ENCODE peak calls at places on chromosomes 2 and 18, in five cellular contexts. I is T-helper 1 cell, J is prostate gland, D is NCI-H446 treated with DMSO at 0.1 percent for 48 hours, L is T-helper 9 cell. F is an unnamed sample.

GRCh38 chr18:55401638-55402191 is 186.3 kb downstream of the TCF4 start:
- DNase-seq in I (no peak), J (no peak), D (no peak), L (no peak), F (no peak)

GRCh38 chr2:215188078-215188477 is 49.7 kb upstream of the ABCA12 start:
- DNase-seq in I (no peak), J (no peak), D (no peak), L (no peak), F (no peak)

GRCh38 chr2:23423873-23424680 is 39.1 kb downstream of the KLHL29 start:
- DNase-seq in I (no peak), J (no peak), D (no peak), L (no peak), F (no peak)

GRCh38 chr2:1010373-1011017 is 59.8 kb downstream of the SNTG2 start:
- DNase-seq in I (no peak), J (no peak), D (no peak), L (no peak), F (no peak)

GRCh38 chr2:181810823-181811695 is 80.5 kb upstream of the ITPRID2 start:
- DNase-seq in I (no peak), J (peak; percentile 70), D (peak; percentile 78), L (no peak), F (no peak)

GRCh38 chr18:8657873-8658521 is 47.4 kb upstream of the MTCL1 start:
- DNase-seq in I (no peak), J (no peak), D (peak; percentile 74), L (no peak), F (peak; percentile 75)

GRCh38 chr2:36409971-36410370 is 54.4 kb downstream of the CRIM1 start:
- DNase-seq in I (no peak), J (no peak), D (no peak), L (no peak), F (no peak)

GRCh38 chr2:237864940-237865622 is 5.7 kb downstream of the RAMP1 start:
- DNase-seq in I (no peak), J (peak; percentile 45), D (no peak), L (no peak), F (no peak)

GRCh38 chr2:71336802-71337201 is 5.2 kb downstream of the ZNF638 start:
- DNase-seq in I (no peak), J (no peak), D (no peak), L (no peak), F (no peak)

GRCh38 chr2:191041418-191042161 is 27.6 kb upstream of the STAT1 start:
- DNase-seq in I (no peak), J (no peak), D (no peak), L (no peak), F (no peak)

GRCh38 chr2:168278424-168278888 is 31.1 kb upstream of the STK39 start:
- DNase-seq in I (no peak), J (peak; percentile 77), D (no peak), L (no peak), F (no peak)

GRCh38 chr2:238449909-238450417 is 23.2 kb downstream of the ASB1 start:
- DNase-seq in I (no peak), J (peak; percentile 25), D (no peak), L (no peak), F (peak; percentile 82)

GRCh38 chr18:46678785-46679404 is 21.9 kb upstream of the LOXHD1 start:
- DNase-seq in I (no peak), J (no peak), D (no peak), L (no peak), F (no peak)

GRCh38 chr2:42957109-42958035 is 165.0 kb upstream of the HAAO start:
- DNase-seq in I (no peak), J (no peak), D (no peak), L (no peak), F (no peak)

GRCh38 chr2:156054983-156055382 is 277.5 kb downstream of the NR4A2 start:
- DNase-seq in I (no peak), J (no peak), D (no peak), L (no peak), F (no peak)